ENCODE peak calls at places on chromosomes 11 and 22, in seven cellular contexts. N is A549, Z is AG10803, Q is AG04450, V is lower leg skin, H is prostate gland, I is breast epithelium. P is an unnamed sample.
A peak's percentile ranks its signal among the peaks of the same experiment; 100 is the strongest.

GRCh38 chr11:59960502-59961381 is 3.1 kb upstream of the OOSP4A start:
- DNase-seq in H (no peak), V (no peak), Q (no peak), I (no peak), Z (no peak), N (no peak), P (no peak)

GRCh38 chr22:27597703-27598444 is 203.7 kb downstream of the MN1 start:
- DNase-seq in H (no peak), N (peak; percentile 38), Q (no peak), V (no peak), I (no peak), Z (no peak), P (no peak)

GRCh38 chr11:43035011-43035564 is 276.7 kb upstream of the API5 start:
- DNase-seq in Q (no peak), V (no peak), H (no peak), N (no peak), I (no peak), Z (no peak), P (no peak)

GRCh38 chr11:130278151-130278550 is 36.6 kb downstream of the ZBTB44 start:
- DNase-seq in N (no peak), H (no peak), V (no peak), Z (no peak), Q (no peak), I (no peak), P (no peak)

GRCh38 chr11:72328366-72329224 is 84.6 kb upstream of the PHOX2A start:
- DNase-seq in Q (no peak), N (peak; percentile 5), I (no peak), V (no peak), Z (no peak), H (no peak), P (no peak)

GRCh38 chr22:19818264-19819208 is 36.1 kb downstream of the GNB1L start:
- DNase-seq in H (no peak), N (no peak), V (no peak), Q (no peak), Z (no peak), I (peak; percentile 13), P (no peak)

GRCh38 chr11:118226294-118226693 is 1.5 kb upstream of the JAML start:
- DNase-seq in H (no peak), V (no peak), Q (no peak), Z (peak; percentile 6), N (peak; percentile 5), I (no peak), P (no peak)

GRCh38 chr11:86799680-86800075 is 664 bp upstream of the PRSS23 start:
- DNase-seq in H (no peak), V (no peak), Z (no peak), I (no peak), Q (no peak), N (peak; percentile 61), P (peak; percentile 44)

GRCh38 chr11:79708319-79708928 is 267.6 kb upstream of the TENM4 start:
- DNase-seq in Q (peak; percentile 7), I (no peak), V (no peak), Z (peak; percentile 26), H (no peak), N (peak; percentile 31), P (no peak)

GRCh38 chr22:19545935-19546207 is 21.7 kb upstream of the CLDN5 start:
- DNase-seq in Q (no peak), H (no peak), Z (no peak), I (no peak), V (no peak), N (no peak), P (no peak)

GRCh38 chr11:11243790-11244469 is 109.1 kb downstream of the CSNK2A3 start:
- DNase-seq in V (peak; percentile 24), Q (no peak), H (no peak), I (peak; percentile 57), N (no peak), Z (peak; percentile 3), P (no peak)

GRCh38 chr11:125946712-125947418 is 1.0 kb downstream of the VSIG10L2 start:
- DNase-seq in Q (no peak), N (no peak), I (no peak), H (no peak), V (no peak), Z (no peak), P (no peak)

GRCh38 chr11:1557904-1558831 is 13.9 kb downstream of the DUSP8 start:
- DNase-seq in I (peak; percentile 66), H (peak; percentile 35), N (peak; percentile 53), Q (peak; percentile 62), Z (peak; percentile 82), V (no peak), P (no peak)

GRCh38 chr11:67373916-67374570 is 645 bp upstream of the CLCF1 start:
- DNase-seq in Q (peak; percentile 86), I (peak; percentile 87), V (peak; percentile 77), N (peak; percentile 100), H (peak; percentile 75), Z (peak; percentile 99), P (no peak)

GRCh38 chr11:128451651-128452470 is 135.5 kb downstream of the ETS1 start:
- DNase-seq in N (no peak), V (no peak), I (peak; percentile 61), H (no peak), Z (peak; percentile 34), Q (no peak), P (no peak)

GRCh38 chr11:78212586-78213371 is 24.1 kb downstream of the USP35 start:
- DNase-seq in V (no peak), Z (peak; percentile 82), Q (no peak), I (no peak), H (no peak), N (no peak), P (no peak)

GRCh38 chr11:13949876-13950275 is 12.6 kb upstream of the SPON1 start:
- DNase-seq in Q (no peak), H (no peak), I (no peak), Z (no peak), N (no peak), V (no peak), P (no peak)

GRCh38 chr11:34558211-34558610 is 44.6 kb upstream of the ELF5 start:
- DNase-seq in V (no peak), Q (no peak), H (no peak), I (no peak), N (no peak), Z (no peak), P (no peak)

GRCh38 chr11:113248702-113249490 is 65.5 kb upstream of the TTC12 start:
- DNase-seq in Z (no peak), I (no peak), H (no peak), V (no peak), Q (no peak), N (no peak), P (no peak)

GRCh38 chr11:113247231-113247630 is 67.2 kb upstream of the TTC12 start:
- DNase-seq in Q (no peak), H (no peak), V (no peak), N (no peak), I (no peak), Z (no peak), P (no peak)

GRCh38 chr11:113251281-113251680 is 63.1 kb upstream of the TTC12 start:
- DNase-seq in V (no peak), Q (no peak), H (no peak), N (no peak), I (no peak), Z (no peak), P (no peak)

GRCh38 chr11:113249786-113250185 is 64.6 kb upstream of the TTC12 start:
- DNase-seq in H (no peak), V (no peak), I (no peak), Q (no peak), Z (no peak), N (no peak), P (no peak)

DNA sequence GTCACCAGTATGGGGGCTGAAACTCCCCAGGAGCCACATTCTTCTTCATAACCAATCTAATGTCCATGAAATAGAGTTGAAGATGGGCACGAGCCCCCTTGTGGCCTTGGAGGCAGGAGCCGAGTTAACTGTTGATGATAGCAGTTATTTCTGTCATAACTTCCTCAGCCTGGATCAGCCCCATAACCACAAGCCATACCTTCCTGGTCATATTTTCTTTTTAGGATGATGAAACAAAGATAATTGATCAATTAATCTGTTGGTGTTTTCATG is 65.0 kb upstream of the TTC12 start:
- DNase-seq in N (peak; percentile 1), Q (no peak), I (no peak), Z (peak; percentile 20), V (no peak), H (no peak), P (no peak)
- TF ChIP-seq CTCF in N (no peak), Q (peak; percentile 23), I (no peak), Z (peak; percentile 53), V (no peak), H (no peak), P (peak; percentile 25)

DNA sequence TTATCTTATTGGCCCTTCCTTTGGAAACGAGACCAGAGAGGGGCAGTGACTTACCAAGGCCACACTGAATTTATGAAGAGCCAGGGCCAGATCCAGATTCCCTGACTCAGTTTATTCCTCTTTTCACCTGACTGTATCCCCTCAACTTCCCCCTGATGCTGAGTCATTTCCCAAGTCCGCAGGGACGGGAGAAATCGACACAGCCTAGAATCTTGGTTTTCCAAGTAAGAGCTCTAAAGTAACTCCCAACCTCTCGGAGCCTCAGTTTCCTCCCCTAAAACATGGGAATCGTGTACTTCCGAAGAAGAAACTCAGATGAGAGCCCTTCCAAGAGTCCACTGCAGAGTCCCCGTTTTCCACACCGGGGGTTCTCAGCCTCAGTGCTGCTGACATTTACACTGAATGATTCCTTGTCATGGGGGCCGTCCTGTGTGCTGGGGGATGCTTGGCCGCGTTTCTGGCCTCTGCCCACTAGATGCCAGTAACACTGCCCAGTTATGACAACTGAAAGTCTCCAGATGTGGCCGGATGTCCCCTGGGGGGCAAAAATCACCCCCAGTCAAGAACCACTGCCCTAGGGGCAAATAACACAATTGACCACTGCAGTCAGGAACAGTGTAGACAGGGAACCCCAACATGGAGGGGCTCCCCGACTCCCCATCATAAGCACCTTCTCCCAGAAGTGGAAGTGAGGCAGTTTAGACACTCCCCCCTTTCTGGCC is 11.2 kb downstream of the MPST start:
- DNase-seq in Q (no peak), N (no peak), V (no peak), Z (no peak), H (no peak), I (no peak), P (no peak)
- TF ChIP-seq CTCF in Q (no peak), N (no peak), V (no peak), Z (no peak), H (no peak), I (no peak), P (no peak)

DNA sequence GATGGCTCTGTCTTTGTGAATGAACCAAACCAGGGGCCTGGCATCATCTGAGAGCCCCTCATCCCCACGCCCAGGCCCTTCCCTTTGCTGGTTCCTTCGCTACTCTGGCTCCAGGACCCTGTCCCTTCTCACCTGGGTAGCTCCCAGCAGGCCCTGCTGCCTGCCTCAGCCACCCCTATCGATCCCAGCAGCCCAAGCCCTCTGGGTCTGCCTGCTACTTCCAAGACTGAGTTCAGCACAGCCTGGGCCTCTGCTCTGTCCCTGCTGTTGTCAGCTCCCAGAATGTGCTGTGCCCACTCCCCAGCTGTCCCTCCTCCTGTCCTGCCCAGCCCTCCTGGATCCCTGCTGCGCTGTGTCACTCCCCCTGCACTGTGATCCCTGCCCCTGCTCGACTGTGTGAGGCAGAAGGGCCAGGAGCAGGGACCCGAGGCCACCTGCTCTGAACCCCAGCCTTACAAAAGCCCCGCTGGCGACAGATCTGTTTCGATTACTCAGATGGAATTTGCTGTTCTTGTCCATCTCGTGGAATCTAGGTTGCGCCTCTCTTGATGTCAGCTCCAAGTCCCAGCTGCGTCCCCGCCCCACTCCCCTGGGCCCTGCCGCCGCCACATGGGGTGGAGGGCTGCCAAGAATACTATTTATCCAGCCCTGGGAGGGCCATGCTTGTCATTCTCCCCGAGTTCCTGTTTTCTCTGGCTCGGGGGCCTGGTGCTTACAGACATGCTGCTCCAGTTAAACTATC is 13.0 kb downstream of the MRPL21 start:
- DNase-seq in I (peak; percentile 67), Q (no peak), H (peak; percentile 94), N (no peak), Z (peak; percentile 92), V (peak; percentile 84), P (no peak)
- TF ChIP-seq CTCF in I (no peak), Q (no peak), H (no peak), N (no peak), Z (no peak), V (no peak), P (no peak)

GRCh38 chr11:2885017-2885675 is 429 bp downstream of the CDKN1C start:
- DNase-seq in Q (no peak), N (peak; percentile 64), I (peak; percentile 69), H (peak; percentile 58), Z (peak; percentile 49), V (no peak), P (peak; percentile 66)
- TF ChIP-seq CTCF in Q (no peak), N (peak; percentile 28), I (no peak), H (peak; percentile 39), Z (peak; percentile 17), V (no peak), P (peak; percentile 22)

P was measured in mesothelial cell of epicardium.